ENCODE peak calls at places on chromosomes 7 and 10, in four cellular contexts. One of them, this sample, is unnamed.

GRCh38 chr7:92586403-92586802 is 3.8 kb downstream of the FAM133B start:
- DNase-seq in nephron progenitor cell: no peak
- DNase-seq in pancreas: no peak
- DNase-seq in body of pancreas: no peak
- DNase-seq in this sample: no peak

GRCh38 chr7:142795339-142795863 is 24.6 kb downstream of the PRSS2 start:
- DNase-seq in nephron progenitor cell: no peak
- DNase-seq in pancreas: no peak
- DNase-seq in body of pancreas: no peak
- DNase-seq in this sample: no peak

GRCh38 chr7:98474558-98474957 is 73.7 kb upstream of the BAIAP2L1 start:
- DNase-seq in nephron progenitor cell: no peak
- DNase-seq in pancreas: no peak
- DNase-seq in body of pancreas: no peak
- DNase-seq in this sample: no peak

GRCh38 chr10:38025283-38025682 is 14.8 kb downstream of the ZNF33A start:
- DNase-seq in nephron progenitor cell: no peak
- DNase-seq in pancreas: no peak
- DNase-seq in body of pancreas: no peak
- DNase-seq in this sample: no peak

GRCh38 chr10:70832852-70833542 is 17.2 kb downstream of the SGPL1 start:
- DNase-seq in nephron progenitor cell: no peak
- DNase-seq in pancreas: no peak
- DNase-seq in body of pancreas: no peak
- DNase-seq in this sample: no peak

GRCh38 chr7:101913247-101913721 is 95.9 kb downstream of the CUX1 start:
- DNase-seq in nephron progenitor cell: no peak
- DNase-seq in pancreas: no peak
- DNase-seq in body of pancreas: no peak
- DNase-seq in this sample: no peak

GRCh38 chr10:68156373-68157185 is 47.3 kb downstream of the MYPN start:
- DNase-seq in nephron progenitor cell: peak
- DNase-seq in pancreas: no peak
- DNase-seq in body of pancreas: peak
- DNase-seq in this sample: peak

GRCh38 chr7:15507235-15507634 is 54.6 kb downstream of the AGMO start:
- DNase-seq in nephron progenitor cell: no peak
- DNase-seq in pancreas: no peak
- DNase-seq in body of pancreas: no peak
- DNase-seq in this sample: no peak

GRCh38 chr7:2118630-2119190 is 114.0 kb downstream of the MAD1L1 start:
- DNase-seq in nephron progenitor cell: no peak
- DNase-seq in pancreas: no peak
- DNase-seq in body of pancreas: no peak
- DNase-seq in this sample: no peak

GRCh38 chr10:33237736-33238624 is 96.5 kb downstream of the NRP1 start:
- DNase-seq in nephron progenitor cell: no peak
- DNase-seq in pancreas: no peak
- DNase-seq in body of pancreas: no peak
- DNase-seq in this sample: no peak

GRCh38 chr7:1418505-1419309 is 40.6 kb downstream of the MICALL2 start:
- DNase-seq in nephron progenitor cell: no peak
- DNase-seq in pancreas: no peak
- DNase-seq in body of pancreas: no peak
- DNase-seq in this sample: no peak

GRCh38 chr10:6385683-6386082 is 183.0 kb downstream of the PFKFB3 start:
- DNase-seq in nephron progenitor cell: no peak
- DNase-seq in pancreas: no peak
- DNase-seq in body of pancreas: no peak
- DNase-seq in this sample: no peak

GRCh38 chr10:74150151-74151056 is at the start of gene AP3M1:
- DNase-seq in nephron progenitor cell: peak
- DNase-seq in pancreas: peak
- DNase-seq in body of pancreas: peak
- DNase-seq in this sample: peak

GRCh38 chr7:71206183-71206582 is 74.2 kb downstream of the GALNT17 start:
- DNase-seq in nephron progenitor cell: no peak
- DNase-seq in pancreas: no peak
- DNase-seq in body of pancreas: no peak
- DNase-seq in this sample: no peak

GRCh38 chr7:130989006-130989795 is 255.2 kb upstream of the KLF14 start:
- DNase-seq in nephron progenitor cell: no peak
- DNase-seq in pancreas: no peak
- DNase-seq in body of pancreas: no peak
- DNase-seq in this sample: no peak

GRCh38 chr7:139681812-139682135 is 96.0 kb downstream of the HIPK2 start:
- DNase-seq in nephron progenitor cell: no peak
- DNase-seq in pancreas: no peak
- DNase-seq in body of pancreas: no peak
- DNase-seq in this sample: no peak

GRCh38 chr7:155947051-155947450 is 134.8 kb upstream of the SHH start:
- DNase-seq in nephron progenitor cell: no peak
- DNase-seq in pancreas: no peak
- DNase-seq in body of pancreas: no peak
- DNase-seq in this sample: no peak

GRCh38 chr7:12217311-12217710 is 6.2 kb downstream of the TMEM106B start:
- DNase-seq in nephron progenitor cell: no peak
- DNase-seq in pancreas: no peak
- DNase-seq in body of pancreas: no peak
- DNase-seq in this sample: no peak

GRCh38 chr10:30371954-30372353 is 22.9 kb upstream of the MTPAP start:
- DNase-seq in nephron progenitor cell: no peak
- DNase-seq in pancreas: no peak
- DNase-seq in body of pancreas: no peak
- DNase-seq in this sample: no peak

GRCh38 chr10:48497965-48498770 is 106.7 kb downstream of the ARHGAP22 start:
- DNase-seq in nephron progenitor cell: no peak
- DNase-seq in pancreas: no peak
- DNase-seq in body of pancreas: no peak
- DNase-seq in this sample: no peak

GRCh38 chr10:73932625-73933112 is 21.7 kb downstream of the PLAU start:
- DNase-seq in nephron progenitor cell: no peak
- DNase-seq in pancreas: no peak
- DNase-seq in body of pancreas: no peak
- DNase-seq in this sample: no peak

GRCh38 chr10:117226813-117227451 is 14.0 kb upstream of the SLC18A2 start:
- DNase-seq in nephron progenitor cell: no peak
- DNase-seq in pancreas: no peak
- DNase-seq in body of pancreas: peak
- DNase-seq in this sample: peak

GRCh38 chr10:58781873-58782488 is 269.3 kb downstream of the BICC1 start:
- DNase-seq in nephron progenitor cell: peak
- DNase-seq in pancreas: no peak
- DNase-seq in body of pancreas: peak
- DNase-seq in this sample: peak

GRCh38 chr7:113698556-113699220 is 220.1 kb downstream of the PPP1R3A start:
- DNase-seq in nephron progenitor cell: peak
- DNase-seq in pancreas: no peak
- DNase-seq in body of pancreas: peak
- DNase-seq in this sample: peak

GRCh38 chr7:79610905-79611304 is 157.4 kb upstream of the MAGI2 start:
- DNase-seq in nephron progenitor cell: no peak
- DNase-seq in pancreas: no peak
- DNase-seq in body of pancreas: no peak
- DNase-seq in this sample: no peak

GRCh38 chr7:133633055-133633454 is 380.2 kb downstream of the EXOC4 start:
- DNase-seq in nephron progenitor cell: no peak
- DNase-seq in pancreas: no peak
- DNase-seq in body of pancreas: no peak
- DNase-seq in this sample: no peak

GRCh38 chr7:68964060-68964459 is 634.2 kb upstream of the AUTS2 start:
- DNase-seq in nephron progenitor cell: no peak
- DNase-seq in pancreas: no peak
- DNase-seq in body of pancreas: no peak
- DNase-seq in this sample: no peak

GRCh38 chr7:70183278-70183677 is 585.0 kb downstream of the AUTS2 start:
- DNase-seq in nephron progenitor cell: peak
- DNase-seq in pancreas: peak
- DNase-seq in body of pancreas: peak
- DNase-seq in this sample: no peak

GRCh38 chr7:40646717-40647116 is 511.9 kb downstream of the SUGCT start:
- DNase-seq in nephron progenitor cell: no peak
- DNase-seq in pancreas: no peak
- DNase-seq in body of pancreas: no peak
- DNase-seq in this sample: no peak

GRCh38 chr7:8831386-8831785 is 398.0 kb downstream of the NXPH1 start:
- DNase-seq in nephron progenitor cell: no peak
- DNase-seq in pancreas: no peak
- DNase-seq in body of pancreas: no peak
- DNase-seq in this sample: no peak

GRCh38 chr7:47078241-47078640 is 503.7 kb downstream of the TNS3 start:
- DNase-seq in nephron progenitor cell: no peak
- DNase-seq in pancreas: no peak
- DNase-seq in body of pancreas: no peak
- DNase-seq in this sample: no peak

GRCh38 chr7:149773446-149774236 is at the start of gene ZNF467:
- DNase-seq in nephron progenitor cell: peak
- DNase-seq in pancreas: peak
- DNase-seq in body of pancreas: peak
- DNase-seq in this sample: peak

GRCh38 chr10:70935125-70935625 is 46.8 kb upstream of the PCBD1 start:
- DNase-seq in nephron progenitor cell: no peak
- DNase-seq in pancreas: no peak
- DNase-seq in body of pancreas: no peak
- DNase-seq in this sample: no peak

GRCh38 chr10:86176850-86177249 is 189.7 kb downstream of the GRID1 start:
- DNase-seq in nephron progenitor cell: no peak
- DNase-seq in pancreas: no peak
- DNase-seq in body of pancreas: no peak
- DNase-seq in this sample: no peak

GRCh38 chr7:90408142-90408541 is 4.9 kb downstream of the CLDN12 start:
- DNase-seq in nephron progenitor cell: no peak
- DNase-seq in pancreas: no peak
- DNase-seq in body of pancreas: no peak
- DNase-seq in this sample: no peak

GRCh38 chr7:127550247-127550646 is 35.1 kb downstream of the GCC1 start:
- DNase-seq in nephron progenitor cell: no peak
- DNase-seq in pancreas: no peak
- DNase-seq in body of pancreas: no peak
- DNase-seq in this sample: no peak
- TF ChIP-seq CTCF in nephron progenitor cell: peak
- TF ChIP-seq CTCF in pancreas: no peak
- TF ChIP-seq CTCF in body of pancreas: no peak
- TF ChIP-seq CTCF in this sample: peak

DNA sequence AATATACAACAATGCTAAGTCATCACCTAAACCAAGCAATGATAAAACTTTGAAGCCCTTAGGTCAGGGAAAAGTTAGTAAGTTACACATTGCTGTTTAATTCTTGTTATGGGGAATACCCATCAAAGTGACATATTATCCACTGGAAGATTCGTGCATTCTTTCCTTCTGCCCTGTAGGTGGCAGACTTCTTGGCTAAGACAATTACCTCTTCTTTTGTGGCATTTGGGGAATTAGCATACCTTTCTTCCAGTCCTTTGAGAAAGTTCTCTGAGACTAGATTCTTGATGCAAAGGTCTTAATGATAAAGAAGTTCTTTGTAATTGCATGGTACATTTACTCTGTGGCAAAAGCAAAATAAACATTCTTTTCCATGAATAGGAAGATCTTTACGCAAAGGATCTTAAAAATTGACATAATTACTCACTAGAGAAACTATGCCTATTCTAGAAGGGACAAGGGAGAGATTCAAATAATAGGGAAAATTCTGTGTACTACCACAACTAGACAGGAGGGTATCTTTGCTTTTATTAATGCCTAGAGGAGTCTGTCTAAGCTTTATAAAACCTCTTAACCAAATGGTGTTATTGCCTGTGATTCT is 395.9 kb downstream of the GRM8 start:
- DNase-seq in nephron progenitor cell: no peak
- DNase-seq in pancreas: no peak
- DNase-seq in body of pancreas: no peak
- DNase-seq in this sample: no peak
- TF ChIP-seq CTCF in nephron progenitor cell: peak
- TF ChIP-seq CTCF in pancreas: no peak
- TF ChIP-seq CTCF in body of pancreas: peak
- TF ChIP-seq CTCF in this sample: peak

DNA sequence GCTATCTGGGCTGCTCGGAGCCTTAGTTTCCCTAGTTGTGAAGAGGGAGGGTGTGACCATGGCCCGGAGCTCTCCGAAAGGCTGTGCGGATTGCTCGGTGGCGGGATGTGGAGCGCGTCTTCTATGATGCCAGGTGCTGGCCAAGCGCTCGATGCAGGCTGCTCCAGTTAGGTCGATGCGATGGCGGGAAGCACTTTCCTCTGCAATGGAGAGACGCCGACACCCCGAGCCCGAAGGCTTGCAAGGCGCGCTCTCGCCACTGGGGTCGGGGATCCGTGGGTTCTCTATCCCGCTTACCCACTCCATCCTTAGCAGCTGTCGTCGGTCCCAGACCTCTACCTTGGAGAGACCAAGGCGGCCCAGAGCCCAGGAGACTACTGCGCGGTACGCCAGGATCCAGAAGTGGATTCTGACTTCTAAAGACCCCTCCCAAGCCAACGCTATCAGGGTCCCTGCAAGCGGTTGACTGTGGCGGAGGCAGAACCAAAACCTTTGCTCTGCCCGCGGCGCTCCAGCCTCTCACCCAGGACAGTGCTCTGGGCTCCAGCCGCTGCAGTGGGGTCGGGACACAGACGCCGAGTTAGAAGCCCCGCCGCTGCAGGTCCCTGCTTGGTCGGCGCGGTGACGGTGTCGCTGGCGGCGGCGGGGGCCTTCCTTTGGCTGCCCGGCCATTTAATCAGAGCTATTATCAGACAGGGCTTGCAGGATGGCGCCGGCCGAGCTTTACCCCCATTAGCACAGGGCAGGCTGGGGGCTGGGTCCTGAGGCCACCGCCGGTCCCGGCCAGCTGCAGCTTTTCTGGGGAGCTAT is 7.8 kb upstream of the TBX20 start:
- DNase-seq in nephron progenitor cell: peak
- DNase-seq in pancreas: peak
- DNase-seq in body of pancreas: no peak
- DNase-seq in this sample: no peak
- TF ChIP-seq CTCF in nephron progenitor cell: peak
- TF ChIP-seq CTCF in pancreas: no peak
- TF ChIP-seq CTCF in body of pancreas: no peak
- TF ChIP-seq CTCF in this sample: peak

GRCh38 chr10:3516626-3517255 is 268.3 kb downstream of the KLF6 start:
- DNase-seq in nephron progenitor cell: no peak
- DNase-seq in pancreas: no peak
- DNase-seq in body of pancreas: no peak
- DNase-seq in this sample: no peak
- TF ChIP-seq CTCF in nephron progenitor cell: no peak
- TF ChIP-seq CTCF in pancreas: no peak
- TF ChIP-seq CTCF in body of pancreas: no peak
- TF ChIP-seq CTCF in this sample: no peak

GRCh38 chr7:87507446-87507845 is 32.0 kb upstream of the ABCB4 start:
- DNase-seq in nephron progenitor cell: no peak
- DNase-seq in pancreas: no peak
- DNase-seq in body of pancreas: no peak
- DNase-seq in this sample: no peak
- TF ChIP-seq CTCF in nephron progenitor cell: no peak
- TF ChIP-seq CTCF in pancreas: no peak
- TF ChIP-seq CTCF in body of pancreas: no peak
- TF ChIP-seq CTCF in this sample: no peak

GRCh38 chr7:45938626-45939302 is 17.7 kb upstream of the IGFBP3 start:
- DNase-seq in nephron progenitor cell: peak
- DNase-seq in pancreas: no peak
- DNase-seq in body of pancreas: no peak
- DNase-seq in this sample: peak
- TF ChIP-seq CTCF in nephron progenitor cell: peak
- TF ChIP-seq CTCF in pancreas: no peak
- TF ChIP-seq CTCF in body of pancreas: peak
- TF ChIP-seq CTCF in this sample: peak

This sample was measured in endothelial cell.